ENCODE peak calls at places on chromosomes 7 and 10, in ten cellular contexts. Y, B, M, K, S, Q, L, H, V and C are unnamed samples.

GRCh38 chr7:25857376-25858067 is 294.5 kb upstream of the NFE2L3 start:
- DNase-seq in S (no peak), L (no peak), V (peak; percentile 84), B (peak; percentile 35), Y (no peak), K (no peak), Q (peak; percentile 71), H (no peak), M (no peak), C (peak; percentile 60)

GRCh38 chr10:1402821-1403507 is 334.4 kb downstream of the ADARB2 start:
- DNase-seq in Q (no peak), H (no peak), B (no peak), V (no peak), S (no peak), K (no peak), L (no peak), M (no peak), Y (no peak), C (no peak)

GRCh38 chr7:80659120-80660055 is 20.9 kb downstream of the CD36 start:
- DNase-seq in S (no peak), V (peak; percentile 44), Y (no peak), K (no peak), L (peak; percentile 25), M (no peak), H (peak; percentile 5), Q (peak; percentile 29), B (peak; percentile 30), C (peak; percentile 20)

GRCh38 chr10:129703287-129704137 is 236.5 kb downstream of the MGMT start:
- DNase-seq in M (no peak), Y (no peak), V (no peak), Q (no peak), H (no peak), B (no peak), L (no peak), K (no peak), S (no peak), C (no peak)

GRCh38 chr7:106425017-106425719 is 140.4 kb upstream of the NAMPT start:
- DNase-seq in H (no peak), S (no peak), Y (peak; percentile 90), K (no peak), M (peak; percentile 84), L (peak; percentile 99), B (peak; percentile 57), Q (peak; percentile 100), V (no peak), C (peak; percentile 100)

GRCh38 chr7:139482662-139483466 is 609 bp downstream of the KLRG2 start:
- DNase-seq in K (peak; percentile 53), B (no peak), Y (no peak), S (no peak), H (no peak), Q (peak; percentile 26), M (no peak), V (peak; percentile 73), L (peak; percentile 18), C (peak; percentile 42)

GRCh38 chr10:44184633-44185314 is 200.1 kb downstream of the CXCL12 start:
- DNase-seq in S (no peak), Q (no peak), Y (no peak), L (no peak), H (no peak), B (no peak), V (no peak), K (no peak), M (no peak), C (no peak)

GRCh38 chr7:158280467-158281154 is 307.0 kb downstream of the PTPRN2 start:
- DNase-seq in M (peak; percentile 65), V (no peak), Y (peak; percentile 7), Q (no peak), H (no peak), L (no peak), S (no peak), B (no peak), K (no peak), C (no peak)

GRCh38 chr7:2645274-2645868 is 13.6 kb downstream of the TTYH3 start:
- DNase-seq in L (no peak), M (no peak), Y (no peak), K (peak; percentile 83), V (peak; percentile 60), B (no peak), S (peak; percentile 55), H (peak; percentile 89), Q (no peak), C (peak; percentile 31)

GRCh38 chr7:13860734-13861133 is 128.7 kb downstream of the ETV1 start:
- DNase-seq in H (no peak), Y (no peak), V (no peak), S (no peak), Q (peak; percentile 33), M (no peak), B (no peak), L (no peak), K (no peak), C (no peak)

GRCh38 chr7:27174077-27175004 is at the start of gene HOXA10:
- DNase-seq in V (peak; percentile 41), Y (peak; percentile 61), B (no peak), L (no peak), Q (no peak), K (no peak), S (no peak), M (peak; percentile 85), H (no peak), C (no peak)

GRCh38 chr10:7895699-7896090 is 77.4 kb downstream of the TAF3 start:
- DNase-seq in B (no peak), Q (no peak), M (no peak), S (no peak), V (no peak), H (no peak), Y (no peak), L (no peak), K (no peak), C (no peak)

GRCh38 chr10:116765549-116766162 is 23.3 kb upstream of the HSPA12A start:
- DNase-seq in V (peak; percentile 79), Y (no peak), K (no peak), M (peak; percentile 58), B (no peak), S (no peak), Q (no peak), L (no peak), H (no peak), C (no peak)

GRCh38 chr10:7045891-7046599 is 364.8 kb downstream of the SFMBT2 start:
- DNase-seq in K (no peak), S (no peak), B (no peak), V (no peak), Q (no peak), H (peak; percentile 12), Y (no peak), M (no peak), L (no peak), C (no peak)

GRCh38 chr7:107622937-107623336 is 37.7 kb upstream of the SLC26A4 start:
- DNase-seq in K (no peak), Q (no peak), V (no peak), B (no peak), S (no peak), Y (no peak), L (no peak), H (no peak), M (no peak), C (no peak)
- H3K4me1 ChIP-seq in K (no peaks in the 10 kb centered on the region), Q (no peaks in the 10 kb centered on the region), V (no peaks in the 10 kb centered on the region), B (no peaks in the 10 kb centered on the region), S (no peaks in the 10 kb centered on the region), Y (no peaks in the 10 kb centered on the region), L (no peaks in the 10 kb centered on the region), H (no peaks in the 10 kb centered on the region), M (no peaks in the 10 kb centered on the region), C (no peaks in the 10 kb centered on the region)

DNA sequence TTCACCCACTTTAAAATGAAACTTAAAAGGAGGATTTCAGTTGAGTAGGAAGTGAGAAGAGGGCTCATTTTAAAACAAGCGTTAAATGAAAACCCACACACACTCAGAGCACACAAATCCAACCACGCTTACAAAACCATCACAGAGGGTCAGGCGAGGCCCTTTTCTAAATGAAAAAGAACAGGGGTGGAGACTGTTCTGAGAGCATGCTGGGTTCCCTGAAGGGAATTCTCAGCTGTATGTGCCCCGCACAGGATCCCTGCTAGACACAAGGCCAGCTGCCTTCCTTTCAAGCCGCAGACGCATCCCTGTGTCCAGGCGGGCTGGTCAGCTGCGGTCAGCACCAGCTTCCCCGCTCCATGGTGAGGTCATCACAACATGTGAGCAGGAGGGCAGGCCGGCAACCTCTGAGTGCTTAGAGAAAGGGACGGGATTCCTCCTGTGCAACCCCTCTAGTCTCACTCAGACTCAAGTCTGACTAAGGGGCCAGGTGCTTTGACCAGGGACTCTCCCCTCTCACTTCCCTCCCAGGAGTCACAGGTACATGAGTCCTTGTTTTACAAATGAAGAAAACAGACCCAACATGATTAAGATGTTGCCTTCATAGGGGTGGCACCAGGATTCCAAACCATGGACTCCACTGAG is 111.9 kb downstream of the EGFR start:
- DNase-seq in V (no peak), B (no peak), S (no peak), L (peak; percentile 95), Q (peak; percentile 78), K (no peak), H (no peak), Y (peak; percentile 52), M (no peak), C (peak; percentile 83)
- H3K4me1 ChIP-seq in V (peaks cover 17% of the 10 kb centered on the region), B (peaks cover 95% of the 10 kb centered on the region), S (peaks cover 20% of the 10 kb centered on the region), L (peaks cover 69% of the 10 kb centered on the region), Q (peaks cover 73% of the 10 kb centered on the region), K (peaks cover 75% of the 10 kb centered on the region), H (no peaks in the 10 kb centered on the region), Y (peaks cover 74% of the 10 kb centered on the region), M (peaks cover 90% of the 10 kb centered on the region), C (no peaks in the 10 kb centered on the region)

GRCh38 chr7:45037876-45038275 is 37.9 kb downstream of the CCM2 start:
- DNase-seq in K (no peak), H (no peak), Q (no peak), L (no peak), M (no peak), S (no peak), Y (no peak), V (no peak), B (no peak), C (no peak)
- H3K4me1 ChIP-seq in K (no peaks in the 10 kb centered on the region), H (peaks cover 4% of the 10 kb centered on the region), Q (peaks cover 40% of the 10 kb centered on the region), L (no peaks in the 10 kb centered on the region), M (peaks cover 50% of the 10 kb centered on the region), S (no peaks in the 10 kb centered on the region), Y (peaks cover 18% of the 10 kb centered on the region), V (peaks cover 7% of the 10 kb centered on the region), B (peaks cover 14% of the 10 kb centered on the region), C (no peaks in the 10 kb centered on the region)

DNA sequence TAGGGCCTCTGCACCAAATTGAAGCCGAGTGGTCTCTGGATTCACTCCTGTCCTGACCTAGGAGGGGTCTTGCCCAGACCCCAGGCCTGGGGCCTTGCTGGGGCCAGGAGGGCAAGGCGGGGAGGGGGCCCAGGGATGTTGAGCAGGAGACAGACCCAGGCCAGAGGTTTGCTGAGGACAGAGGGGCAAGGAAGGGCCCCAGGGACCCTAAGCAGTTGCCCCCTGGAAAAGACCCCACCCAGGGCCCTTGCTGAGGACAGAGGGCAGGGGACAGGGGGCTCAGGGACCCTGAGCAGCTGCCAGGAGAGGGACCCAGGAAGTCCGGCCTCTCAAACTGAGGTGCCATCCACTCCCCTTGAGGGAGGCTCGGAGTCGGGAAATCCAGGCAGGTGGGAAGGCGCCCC is 32.7 kb downstream of the FOXL3 start:
- DNase-seq in M (no peak), V (no peak), B (no peak), K (no peak), L (no peak), Y (no peak), Q (no peak), S (no peak), H (no peak), C (no peak)
- H3K4me1 ChIP-seq in M (peaks cover 19% of the 10 kb centered on the region), V (no peaks in the 10 kb centered on the region), B (peaks cover 4% of the 10 kb centered on the region), K (no peaks in the 10 kb centered on the region), L (no peaks in the 10 kb centered on the region), Y (peaks cover 15% of the 10 kb centered on the region), Q (no peaks in the 10 kb centered on the region), S (peaks cover 5% of the 10 kb centered on the region), H (no peaks in the 10 kb centered on the region), C (no peaks in the 10 kb centered on the region)